ENCODE peak calls at places on chromosomes 6 and 20, in four cellular contexts. One of them, this sample, is unnamed.

GRCh38 chr20:16621435-16622141 is 48.3 kb upstream of the KIF16B start:
- DNase-seq in CD8-positive, alpha-beta T cell: no peak
- DNase-seq in astrocyte: no peak
- DNase-seq in A549: no peak
- DNase-seq in this sample: no peak

GRCh38 chr6:11144393-11144829 is 32.9 kb upstream of the ERVFRD-1 start:
- DNase-seq in CD8-positive, alpha-beta T cell: peak
- DNase-seq in astrocyte: peak
- DNase-seq in A549: peak
- DNase-seq in this sample: peak

GRCh38 chr20:22394583-22394982 is 189.8 kb downstream of the FOXA2 start:
- DNase-seq in CD8-positive, alpha-beta T cell: no peak
- DNase-seq in astrocyte: no peak
- DNase-seq in A549: no peak
- DNase-seq in this sample: no peak

GRCh38 chr6:403659-404655 is 12.4 kb downstream of the IRF4 start:
- DNase-seq in CD8-positive, alpha-beta T cell: peak
- DNase-seq in astrocyte: no peak
- DNase-seq in A549: no peak
- DNase-seq in this sample: no peak

GRCh38 chr6:12527339-12527738 is 189.2 kb upstream of the PHACTR1 start:
- DNase-seq in CD8-positive, alpha-beta T cell: no peak
- DNase-seq in astrocyte: peak
- DNase-seq in A549: no peak
- DNase-seq in this sample: no peak

GRCh38 chr6:105993341-105993740 is 92.8 kb upstream of the PRDM1 start:
- DNase-seq in CD8-positive, alpha-beta T cell: no peak
- DNase-seq in astrocyte: no peak
- DNase-seq in A549: no peak
- DNase-seq in this sample: no peak

GRCh38 chr6:122735618-122736017 is 43.9 kb upstream of the FABP7 start:
- DNase-seq in CD8-positive, alpha-beta T cell: no peak
- DNase-seq in astrocyte: no peak
- DNase-seq in A549: no peak
- DNase-seq in this sample: no peak

GRCh38 chr6:51619042-51619799 is 468.2 kb downstream of the PKHD1 start:
- DNase-seq in CD8-positive, alpha-beta T cell: no peak
- DNase-seq in astrocyte: no peak
- DNase-seq in A549: no peak
- DNase-seq in this sample: no peak

GRCh38 chr6:79650943-79651342 is 19.8 kb downstream of the SH3BGRL2 start:
- DNase-seq in CD8-positive, alpha-beta T cell: no peak
- DNase-seq in astrocyte: no peak
- DNase-seq in A549: no peak
- DNase-seq in this sample: no peak

GRCh38 chr6:55557176-55557575 is 21.8 kb downstream of the HMGCLL1 start:
- DNase-seq in CD8-positive, alpha-beta T cell: no peak
- DNase-seq in astrocyte: no peak
- DNase-seq in A549: no peak
- DNase-seq in this sample: no peak

GRCh38 chr6:27893836-27894807 is 18.1 kb downstream of the OR2B2 start:
- DNase-seq in CD8-positive, alpha-beta T cell: peak
- DNase-seq in astrocyte: peak
- DNase-seq in A549: peak
- DNase-seq in this sample: peak

GRCh38 chr20:55415567-55416142 is 589.7 kb downstream of the CBLN4 start:
- DNase-seq in CD8-positive, alpha-beta T cell: no peak
- DNase-seq in astrocyte: no peak
- DNase-seq in A549: peak
- DNase-seq in this sample: no peak

GRCh38 chr20:63210011-63210605 is 5.8 kb downstream of the YTHDF1 start:
- DNase-seq in CD8-positive, alpha-beta T cell: no peak
- DNase-seq in astrocyte: no peak
- DNase-seq in A549: no peak
- DNase-seq in this sample: no peak

GRCh38 chr6:144347933-144348332 is 62.8 kb downstream of the UTRN start:
- DNase-seq in CD8-positive, alpha-beta T cell: no peak
- DNase-seq in astrocyte: no peak
- DNase-seq in A549: no peak
- DNase-seq in this sample: no peak

GRCh38 chr6:151488226-151488625 is 5.6 kb upstream of the CCDC170 start:
- DNase-seq in CD8-positive, alpha-beta T cell: no peak
- DNase-seq in astrocyte: no peak
- DNase-seq in A549: no peak
- DNase-seq in this sample: no peak

GRCh38 chr6:125910518-125910917 is 46.1 kb upstream of the HINT3 start:
- DNase-seq in CD8-positive, alpha-beta T cell: no peak
- DNase-seq in astrocyte: peak
- DNase-seq in A549: no peak
- DNase-seq in this sample: no peak

GRCh38 chr6:143733500-143733899 is 55.7 kb downstream of the PHACTR2 start:
- DNase-seq in CD8-positive, alpha-beta T cell: no peak
- DNase-seq in astrocyte: no peak
- DNase-seq in A549: no peak
- DNase-seq in this sample: no peak

GRCh38 chr20:45539382-45539781 is at the start of gene WFDC6:
- DNase-seq in CD8-positive, alpha-beta T cell: no peak
- DNase-seq in astrocyte: no peak
- DNase-seq in A549: no peak
- DNase-seq in this sample: no peak

GRCh38 chr6:12137480-12137879 is 125.4 kb downstream of the HIVEP1 start:
- DNase-seq in CD8-positive, alpha-beta T cell: no peak
- DNase-seq in astrocyte: peak
- DNase-seq in A549: peak
- DNase-seq in this sample: no peak

GRCh38 chr6:124073820-124074587 is 270.3 kb downstream of the NKAIN2 start:
- DNase-seq in CD8-positive, alpha-beta T cell: no peak
- DNase-seq in astrocyte: no peak
- DNase-seq in A549: no peak
- DNase-seq in this sample: no peak

GRCh38 chr6:81547149-81547548 is 205.3 kb downstream of the TENT5A start:
- DNase-seq in CD8-positive, alpha-beta T cell: no peak
- DNase-seq in astrocyte: no peak
- DNase-seq in A549: no peak
- DNase-seq in this sample: no peak

DNA sequence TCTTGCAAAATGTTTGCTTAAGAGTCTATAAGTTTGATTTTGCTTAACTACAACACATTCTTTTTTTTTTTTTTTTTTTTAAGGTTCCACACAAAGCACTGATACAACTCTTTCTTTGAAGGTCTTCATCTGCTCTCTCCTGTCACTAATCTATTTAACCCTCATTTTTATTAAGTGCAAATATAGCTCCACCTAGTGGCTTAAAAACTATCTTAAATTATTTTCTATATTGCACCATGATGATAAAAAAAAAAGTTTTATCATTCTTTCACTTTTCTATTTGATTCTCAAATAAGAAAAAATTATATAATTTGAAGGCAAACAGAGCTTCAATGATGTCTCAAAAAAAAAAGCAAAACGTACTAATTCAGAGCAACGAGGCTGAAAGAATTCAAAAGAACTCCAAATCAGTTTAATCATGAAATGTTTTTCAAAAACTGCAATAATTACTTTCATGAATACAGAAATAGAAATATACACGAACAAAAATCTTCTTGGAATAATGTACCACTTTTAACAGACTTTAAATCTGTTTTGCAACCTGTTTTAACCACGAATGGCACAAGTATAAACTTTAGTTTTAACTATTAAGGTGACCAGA is 12.8 kb downstream of the ESF1 start:
- DNase-seq in CD8-positive, alpha-beta T cell: no peak
- DNase-seq in astrocyte: peak
- DNase-seq in A549: peak
- DNase-seq in this sample: no peak
- TF ChIP-seq CTCF in CD8-positive, alpha-beta T cell: peak
- TF ChIP-seq CTCF in astrocyte: peak
- TF ChIP-seq CTCF in A549: peak
- TF ChIP-seq CTCF in this sample: peak

GRCh38 chr6:148507774-148508173 is 165.1 kb downstream of the SASH1 start:
- DNase-seq in CD8-positive, alpha-beta T cell: no peak
- DNase-seq in astrocyte: peak
- DNase-seq in A549: no peak
- DNase-seq in this sample: no peak

GRCh38 chr6:148513145-148514071 is 170.8 kb downstream of the SASH1 start:
- DNase-seq in CD8-positive, alpha-beta T cell: no peak
- DNase-seq in astrocyte: no peak
- DNase-seq in A549: no peak
- DNase-seq in this sample: no peak

GRCh38 chr6:148509152-148509571 is 166.5 kb downstream of the SASH1 start:
- DNase-seq in CD8-positive, alpha-beta T cell: no peak
- DNase-seq in astrocyte: peak
- DNase-seq in A549: no peak
- DNase-seq in this sample: no peak

GRCh38 chr6:148509789-148510581 is 167.3 kb downstream of the SASH1 start:
- DNase-seq in CD8-positive, alpha-beta T cell: no peak
- DNase-seq in astrocyte: peak
- DNase-seq in A549: peak
- DNase-seq in this sample: no peak

GRCh38 chr6:148508401-148509151 is 165.9 kb downstream of the SASH1 start:
- DNase-seq in CD8-positive, alpha-beta T cell: no peak
- DNase-seq in astrocyte: peak
- DNase-seq in A549: no peak
- DNase-seq in this sample: no peak
- TF ChIP-seq CTCF in CD8-positive, alpha-beta T cell: no peak
- TF ChIP-seq CTCF in astrocyte: peak
- TF ChIP-seq CTCF in A549: no peak
- TF ChIP-seq CTCF in this sample: no peak

GRCh38 chr6:135675862-135676261 is 175.6 kb upstream of the PDE7B start:
- DNase-seq in CD8-positive, alpha-beta T cell: peak
- DNase-seq in astrocyte: no peak
- DNase-seq in A549: peak
- DNase-seq in this sample: peak
- TF ChIP-seq CTCF in CD8-positive, alpha-beta T cell: peak
- TF ChIP-seq CTCF in astrocyte: no peak
- TF ChIP-seq CTCF in A549: peak
- TF ChIP-seq CTCF in this sample: peak

DNA sequence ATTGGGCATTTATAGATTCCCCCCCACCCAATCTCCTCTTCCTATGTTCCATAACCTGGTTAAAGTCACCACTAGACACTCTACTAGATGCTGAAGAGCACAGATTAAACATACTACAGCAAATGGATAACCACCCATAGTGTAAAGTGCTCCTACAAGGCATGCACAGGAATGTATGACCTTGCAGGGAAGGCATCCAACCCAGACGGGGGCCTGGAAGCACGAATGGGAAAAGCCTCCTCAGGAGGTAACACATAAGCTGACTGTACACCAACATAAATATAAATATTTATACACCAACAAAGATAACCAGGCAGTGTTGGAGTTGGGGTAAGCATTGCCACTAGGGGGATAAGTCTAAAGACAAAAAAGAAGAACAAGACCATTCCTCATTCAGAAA is 691.7 kb downstream of the GRIK2 start:
- DNase-seq in CD8-positive, alpha-beta T cell: no peak
- DNase-seq in astrocyte: no peak
- DNase-seq in A549: no peak
- DNase-seq in this sample: no peak
- TF ChIP-seq CTCF in CD8-positive, alpha-beta T cell: no peak
- TF ChIP-seq CTCF in astrocyte: no peak
- TF ChIP-seq CTCF in A549: no peak
- TF ChIP-seq CTCF in this sample: no peak

GRCh38 chr6:26020983-26021349 is 58.4 kb downstream of the TRIM38 start:
- DNase-seq in CD8-positive, alpha-beta T cell: no peak
- DNase-seq in astrocyte: peak
- DNase-seq in A549: peak
- DNase-seq in this sample: peak

GRCh38 chr6:26022737-26023136 is 60.1 kb downstream of the TRIM38 start:
- DNase-seq in CD8-positive, alpha-beta T cell: no peak
- DNase-seq in astrocyte: no peak
- DNase-seq in A549: no peak
- DNase-seq in this sample: no peak

GRCh38 chr6:26020291-26020982 is 57.8 kb downstream of the TRIM38 start:
- DNase-seq in CD8-positive, alpha-beta T cell: peak
- DNase-seq in astrocyte: peak
- DNase-seq in A549: peak
- DNase-seq in this sample: peak

GRCh38 chr6:26022166-26022510 is 59.5 kb downstream of the TRIM38 start:
- DNase-seq in CD8-positive, alpha-beta T cell: no peak
- DNase-seq in astrocyte: peak
- DNase-seq in A549: peak
- DNase-seq in this sample: peak

DNA sequence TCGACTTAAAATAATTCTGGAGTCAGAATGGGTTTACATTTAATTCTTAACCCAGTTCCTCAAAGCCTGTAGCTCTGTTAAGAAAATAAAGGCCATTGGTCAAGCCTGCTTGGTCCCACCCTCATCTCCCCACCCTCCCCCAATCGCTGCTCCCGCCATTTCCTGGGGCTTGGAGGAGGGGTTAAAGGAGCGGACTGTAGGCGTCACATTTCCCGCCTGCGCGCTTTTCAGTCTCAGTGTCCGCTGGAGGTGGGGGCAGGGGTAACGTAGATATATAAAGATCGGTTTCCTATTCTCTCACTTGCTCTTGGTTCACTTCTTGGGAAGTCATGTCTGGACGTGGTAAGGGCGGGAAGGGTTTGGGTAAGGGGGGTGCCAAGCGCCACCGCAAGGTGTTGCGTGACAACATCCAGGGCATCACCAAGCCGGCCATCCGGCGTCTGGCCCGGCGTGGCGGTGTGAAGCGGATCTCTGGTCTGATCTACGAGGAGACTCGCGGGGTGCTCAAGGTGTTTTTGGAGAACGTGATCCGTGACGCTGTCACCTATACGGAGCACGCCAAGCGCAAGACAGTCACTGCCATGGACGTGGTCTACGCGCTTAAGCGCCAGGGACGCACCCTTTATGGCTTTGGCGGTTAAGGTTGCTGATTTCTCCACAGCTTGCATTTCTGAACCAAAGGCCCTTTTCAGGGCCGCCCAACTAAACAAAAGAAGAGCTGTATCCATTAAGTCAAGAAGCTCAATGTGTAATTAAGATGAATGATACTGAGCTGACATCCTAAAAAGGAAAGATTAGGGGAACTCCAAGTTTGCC is 59.0 kb downstream of the TRIM38 start:
- DNase-seq in CD8-positive, alpha-beta T cell: peak
- DNase-seq in astrocyte: peak
- DNase-seq in A549: peak
- DNase-seq in this sample: peak
- TF ChIP-seq CTCF in CD8-positive, alpha-beta T cell: no peak
- TF ChIP-seq CTCF in astrocyte: no peak
- TF ChIP-seq CTCF in A549: no peak
- TF ChIP-seq CTCF in this sample: no peak

GRCh38 chr6:167398214-167399050 is 73.5 kb downstream of the TTLL2 start:
- DNase-seq in CD8-positive, alpha-beta T cell: no peak
- DNase-seq in astrocyte: no peak
- DNase-seq in A549: no peak
- DNase-seq in this sample: no peak

GRCh38 chr6:167396068-167396658 is 71.3 kb downstream of the TTLL2 start:
- DNase-seq in CD8-positive, alpha-beta T cell: no peak
- DNase-seq in astrocyte: no peak
- DNase-seq in A549: no peak
- DNase-seq in this sample: no peak

GRCh38 chr6:167394820-167395219 is 69.9 kb downstream of the TTLL2 start:
- DNase-seq in CD8-positive, alpha-beta T cell: no peak
- DNase-seq in astrocyte: no peak
- DNase-seq in A549: no peak
- DNase-seq in this sample: no peak

GRCh38 chr6:167397712-167398111 is 72.8 kb downstream of the TTLL2 start:
- DNase-seq in CD8-positive, alpha-beta T cell: no peak
- DNase-seq in astrocyte: no peak
- DNase-seq in A549: no peak
- DNase-seq in this sample: no peak

GRCh38 chr6:167396659-167397490 is 72.0 kb downstream of the TTLL2 start:
- DNase-seq in CD8-positive, alpha-beta T cell: no peak
- DNase-seq in astrocyte: no peak
- DNase-seq in A549: no peak
- DNase-seq in this sample: no peak
- TF ChIP-seq CTCF in CD8-positive, alpha-beta T cell: no peak
- TF ChIP-seq CTCF in astrocyte: no peak
- TF ChIP-seq CTCF in A549: no peak
- TF ChIP-seq CTCF in this sample: no peak